ENCODE peak calls at places on chromosomes 16 and 17, in nine cellular contexts. R is OCI-LY7, N is tibial nerve, A is heart right ventricle, Z is lower lobe of right lung, M is AG04449, H is suprapubic skin, W is NB4, F is stomach. L is an unnamed sample.

GRCh38 chr16:90057738-90058173 is 19.4 kb downstream of the PRDM7 start:
- DNase-seq in R (no peak), N (no peak), A (no peak), Z (no peak), M (peak), H (peak), W (peak), F (no peak), L (no peak)

GRCh38 chr17:56653877-56654276 is 60.4 kb downstream of the NOG start:
- DNase-seq in R (peak), N (no peak), A (no peak), Z (no peak), M (no peak), H (no peak), W (peak), F (no peak), L (no peak)

GRCh38 chr16:24298539-24298938 is 42.4 kb downstream of the CACNG3 start:
- DNase-seq in R (no peak), N (no peak), A (no peak), Z (no peak), M (no peak), H (no peak), W (no peak), F (no peak), L (no peak)

GRCh38 chr16:88856122-88856827 is 472 bp downstream of the GALNS start:
- DNase-seq in R (peak), N (no peak), A (peak), Z (peak), M (no peak), H (no peak), W (no peak), F (no peak), L (no peak)

GRCh38 chr17:41322903-41323895 is 7.7 kb upstream of the KRTAP17-1 start:
- DNase-seq in R (no peak), N (no peak), A (no peak), Z (no peak), M (no peak), H (no peak), W (no peak), F (no peak), L (no peak)

GRCh38 chr16:88665148-88665547 is 2.3 kb upstream of the MVD start:
- DNase-seq in R (peak), N (no peak), A (no peak), Z (no peak), M (no peak), H (no peak), W (no peak), F (peak), L (no peak)

GRCh38 chr17:81125573-81126081 is 39.7 kb upstream of the PVALEF start:
- DNase-seq in R (no peak), N (no peak), A (no peak), Z (no peak), M (no peak), H (no peak), W (no peak), F (no peak), L (no peak)

GRCh38 chr16:63461248-63461841 is 1425.1 kb upstream of the CDH8 start:
- DNase-seq in R (peak), N (peak), A (no peak), Z (no peak), M (peak), H (no peak), W (peak), F (no peak), L (peak)

GRCh38 chr17:41624208-41625101 is at the start of gene KRT17:
- DNase-seq in R (no peak), N (no peak), A (no peak), Z (no peak), M (no peak), H (no peak), W (peak), F (no peak), L (no peak)

GRCh38 chr17:12402963-12403622 is 262.6 kb upstream of the MYOCD start:
- DNase-seq in R (no peak), N (no peak), A (no peak), Z (no peak), M (peak), H (no peak), W (no peak), F (no peak), L (peak)

GRCh38 chr16:14549789-14550153 is 80.3 kb downstream of the PARN start:
- DNase-seq in R (no peak), N (no peak), A (no peak), Z (no peak), M (no peak), H (no peak), W (no peak), F (peak), L (no peak)

GRCh38 chr16:31451681-31452351 is 7.5 kb upstream of the ARMC5 start:
- DNase-seq in R (peak), N (no peak), A (peak), Z (no peak), M (no peak), H (peak), W (peak), F (peak), L (no peak)

GRCh38 chr17:27985736-27986394 is 56.6 kb upstream of the NLK start:
- DNase-seq in R (no peak), N (no peak), A (no peak), Z (no peak), M (no peak), H (no peak), W (no peak), F (no peak), L (no peak)

GRCh38 chr16:2983706-2984136 is 3.5 kb upstream of the PKMYT1 start:
- DNase-seq in R (peak), N (peak), A (peak), Z (peak), M (no peak), H (peak), W (peak), F (peak), L (no peak)

GRCh38 chr17:82108038-82108998 is 10.3 kb upstream of the FASN start:
- DNase-seq in R (no peak), N (no peak), A (no peak), Z (no peak), M (no peak), H (no peak), W (no peak), F (no peak), L (no peak)

GRCh38 chr17:22171631-22172030 is 479.3 kb downstream of the KCNJ18 start:
- DNase-seq in R (no peak), N (no peak), A (no peak), Z (no peak), M (no peak), H (no peak), W (no peak), F (no peak), L (no peak)

GRCh38 chr16:75272097-75272548 is 20.7 kb upstream of the BCAR1 start:
- DNase-seq in R (no peak), N (no peak), A (no peak), Z (no peak), M (no peak), H (no peak), W (peak), F (no peak), L (no peak)

GRCh38 chr17:77147357-77147801 is 6.6 kb downstream of the SEC14L1 start:
- DNase-seq in R (peak), N (no peak), A (no peak), Z (no peak), M (no peak), H (no peak), W (no peak), F (no peak), L (no peak)

GRCh38 chr17:78144146-78144719 is 2.0 kb upstream of the C17orf99 start:
- DNase-seq in R (no peak), N (peak), A (peak), Z (peak), M (no peak), H (no peak), W (peak), F (peak), L (peak)

GRCh38 chr17:42387221-42387657 is 1.0 kb downstream of the STAT3 start:
- DNase-seq in R (no peak), N (no peak), A (no peak), Z (no peak), M (no peak), H (peak), W (peak), F (no peak), L (no peak)

GRCh38 chr16:88936913-88937666 is 39.9 kb downstream of the CBFA2T3 start:
- DNase-seq in R (no peak), N (no peak), A (peak), Z (no peak), M (no peak), H (no peak), W (no peak), F (no peak), L (no peak)

GRCh38 chr17:3747805-3748204 is 24.1 kb downstream of the HASPIN start:
- DNase-seq in R (no peak), N (no peak), A (no peak), Z (no peak), M (no peak), H (no peak), W (peak), F (no peak), L (no peak)

GRCh38 chr17:4721203-4722135 is 9.8 kb upstream of the MED11 start:
- DNase-seq in R (no peak), N (no peak), A (no peak), Z (peak), M (no peak), H (no peak), W (no peak), F (peak), L (no peak)

GRCh38 chr17:76881408-76881807 is 13.2 kb downstream of the MGAT5B start:
- DNase-seq in R (no peak), N (no peak), A (no peak), Z (no peak), M (no peak), H (no peak), W (no peak), F (no peak), L (no peak)

GRCh38 chr17:48003686-48004120 is 32.8 kb downstream of the CDK5RAP3 start:
- DNase-seq in R (no peak), N (no peak), A (no peak), Z (no peak), M (no peak), H (no peak), W (no peak), F (no peak), L (no peak)

GRCh38 chr16:72241930-72242329 is 70.0 kb upstream of the PMFBP1 start:
- DNase-seq in R (peak), N (peak), A (no peak), Z (no peak), M (no peak), H (no peak), W (peak), F (no peak), L (no peak)

GRCh38 chr17:59292174-59292523 is 39.3 kb upstream of the YPEL2 start:
- DNase-seq in R (no peak), N (no peak), A (no peak), Z (no peak), M (no peak), H (no peak), W (no peak), F (no peak), L (no peak)

GRCh38 chr17:33115957-33116680 is 124.5 kb downstream of the SPACA3 start:
- DNase-seq in R (no peak), N (no peak), A (no peak), Z (no peak), M (no peak), H (no peak), W (no peak), F (no peak), L (no peak)

GRCh38 chr16:66924527-66925321 is 611 bp downstream of the RRAD start:
- DNase-seq in R (no peak), N (no peak), A (peak), Z (peak), M (no peak), H (no peak), W (peak), F (peak), L (no peak)

GRCh38 chr17:64315032-64315490 is 52.0 kb upstream of the TEX2 start:
- DNase-seq in R (no peak), N (peak), A (peak), Z (peak), M (no peak), H (peak), W (no peak), F (peak), L (no peak)

GRCh38 chr16:89721644-89722391 is 481 bp downstream of the ZNF276 start:
- DNase-seq in R (peak), N (no peak), A (peak), Z (peak), M (no peak), H (no peak), W (peak), F (peak), L (no peak)

GRCh38 chr17:82793974-82794620 is 42.2 kb downstream of the TBCD start:
- DNase-seq in R (no peak), N (no peak), A (no peak), Z (no peak), M (no peak), H (no peak), W (no peak), F (no peak), L (no peak)

GRCh38 chr16:85446846-85447656 is 166.1 kb upstream of the GSE1 start:
- DNase-seq in R (peak), N (no peak), A (no peak), Z (no peak), M (no peak), H (no peak), W (no peak), F (peak), L (no peak)

GRCh38 chr16:85503642-85504224 is 109.4 kb upstream of the GSE1 start:
- DNase-seq in R (no peak), N (no peak), A (no peak), Z (no peak), M (no peak), H (no peak), W (no peak), F (no peak), L (no peak)

GRCh38 chr17:60560860-60561257 is 34.8 kb upstream of the APPBP2 start:
- DNase-seq in R (no peak), N (no peak), A (no peak), Z (no peak), M (no peak), H (no peak), W (no peak), F (no peak), L (no peak)

GRCh38 chr17:49997256-49997735 is 2.3 kb upstream of the DLX3 start:
- DNase-seq in R (no peak), N (no peak), A (no peak), Z (no peak), M (no peak), H (no peak), W (no peak), F (no peak), L (no peak)

GRCh38 chr17:62963296-62963695 is 2.7 kb upstream of the TANC2 start:
- DNase-seq in R (no peak), N (no peak), A (no peak), Z (no peak), M (no peak), H (no peak), W (no peak), F (no peak), L (no peak)

GRCh38 chr16:21283521-21284289 is 5.6 kb upstream of the CRYM start:
- DNase-seq in R (no peak), N (no peak), A (peak), Z (peak), M (no peak), H (no peak), W (peak), F (peak), L (no peak)
- H3K4me3 ChIP-seq in R (no peak), N (peak), A (peak), Z (peak), M (peak), H (peak), W (no peak), F (peak), L (peak)

GRCh38 chr16:57147381-57148191 is 38.3 kb downstream of the PSME3IP1 start:
- DNase-seq in R (peak), N (no peak), A (no peak), Z (no peak), M (no peak), H (no peak), W (peak), F (no peak), L (peak)

GRCh38 chr16:57145964-57146647 is 39.7 kb downstream of the PSME3IP1 start:
- DNase-seq in R (no peak), N (no peak), A (no peak), Z (no peak), M (no peak), H (peak), W (peak), F (no peak), L (no peak)

GRCh38 chr16:57148481-57148880 is 37.4 kb downstream of the PSME3IP1 start:
- DNase-seq in R (no peak), N (no peak), A (no peak), Z (no peak), M (no peak), H (no peak), W (no peak), F (no peak), L (no peak)

GRCh38 chr16:57145046-57145963 is 40.5 kb downstream of the PSME3IP1 start:
- DNase-seq in R (no peak), N (no peak), A (no peak), Z (no peak), M (no peak), H (peak), W (peak), F (no peak), L (no peak)

GRCh38 chr16:57146735-57147134 is 39.1 kb downstream of the PSME3IP1 start:
- DNase-seq in R (no peak), N (no peak), A (no peak), Z (no peak), M (no peak), H (peak), W (peak), F (no peak), L (no peak)
- TF ChIP-seq CTCF in R (peak), N (peak), A (no peak), Z (no peak), M (no peak), H (no peak), W (peak), F (no peak), L (peak)

DNA sequence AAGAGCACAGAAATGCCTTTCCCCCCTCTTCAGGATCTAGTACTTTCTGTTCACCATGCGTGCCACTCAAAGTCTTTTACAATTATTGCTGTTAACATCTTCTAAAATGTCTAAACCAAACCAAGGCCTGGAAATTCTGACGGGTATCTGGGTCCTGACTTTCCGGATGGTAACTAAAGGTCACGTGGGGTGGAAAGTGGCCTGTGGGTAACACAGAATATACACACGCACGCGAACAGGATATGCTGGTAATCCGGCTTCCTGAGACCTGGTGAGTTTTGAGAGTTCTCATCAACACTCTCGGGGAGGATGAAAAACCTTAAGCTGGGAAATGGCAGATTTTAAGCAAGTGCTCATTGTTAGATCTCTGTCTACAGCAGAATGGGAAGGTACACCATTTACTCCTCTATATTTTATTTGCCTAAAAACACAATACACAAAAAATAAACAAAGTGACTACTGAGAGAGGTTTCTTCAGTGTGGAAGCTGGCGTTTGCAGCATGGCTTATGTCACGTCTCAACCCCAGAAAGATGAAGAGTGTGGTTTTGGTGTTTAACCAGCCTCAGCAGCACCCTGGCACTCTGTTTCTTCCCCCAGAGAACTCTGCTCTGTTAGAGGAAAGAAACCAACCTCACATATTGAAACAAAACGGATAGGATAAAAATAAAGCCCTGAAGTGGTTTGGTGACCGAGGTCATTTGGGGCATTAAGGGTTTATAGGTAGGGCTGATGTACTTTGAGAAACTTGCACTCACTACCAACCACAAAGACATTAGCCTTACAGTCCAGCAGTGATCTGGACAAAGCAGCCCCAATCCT is 37.3 kb downstream of the SMG6 start:
- DNase-seq in R (no peak), N (no peak), A (no peak), Z (no peak), M (no peak), H (no peak), W (no peak), F (peak), L (no peak)
- H3K4me3 ChIP-seq in R (no peak), N (no peak), A (no peak), Z (no peak), M (no peak), H (no peak), W (no peak), F (no peak), L (no peak)

DNA sequence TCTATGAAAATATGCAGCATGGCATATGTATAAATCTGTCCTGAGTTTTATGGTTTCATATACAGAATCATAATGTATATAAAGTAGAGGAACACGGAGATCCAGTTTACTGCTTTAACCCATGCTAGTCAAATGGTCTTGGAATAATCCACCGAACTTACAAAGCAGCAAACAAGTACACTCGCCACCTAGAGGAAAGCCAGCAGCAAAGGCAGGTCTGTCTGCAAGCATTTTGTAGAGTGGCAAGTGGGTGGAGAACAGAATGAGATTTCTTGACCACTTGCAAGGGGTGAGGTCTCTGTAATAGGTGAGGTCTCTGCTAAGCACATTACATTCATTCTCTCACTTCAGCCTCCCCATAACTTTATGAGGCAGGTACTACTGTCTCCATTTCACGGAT is 308.3 kb downstream of the CA10 start:
- DNase-seq in R (no peak), N (no peak), A (no peak), Z (no peak), M (no peak), H (no peak), W (peak), F (no peak), L (no peak)
- TF ChIP-seq CTCF in R (peak), N (no peak), A (no peak), Z (no peak), M (no peak), H (no peak), W (peak), F (no peak), L (no peak)

DNA sequence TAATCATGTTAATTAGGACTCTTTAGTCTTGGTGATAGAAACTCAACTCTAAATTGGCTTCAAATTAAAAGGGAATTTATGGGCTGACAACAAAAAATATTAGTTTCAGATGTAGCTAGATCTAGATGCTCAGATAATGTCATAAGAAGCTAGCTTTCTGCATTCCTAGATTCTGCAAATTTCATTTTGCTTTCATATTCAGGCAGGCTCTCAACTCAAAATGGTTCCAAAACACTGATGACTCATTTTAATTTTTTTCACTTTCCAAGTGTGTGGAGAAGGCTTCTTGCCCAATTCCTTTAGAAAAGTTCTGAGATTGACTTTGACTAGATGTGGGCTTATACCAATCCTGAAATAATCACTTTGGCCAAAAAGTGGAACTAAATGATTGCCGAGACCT is 236.7 kb upstream of the GOT2 start:
- DNase-seq in R (no peak), N (no peak), A (no peak), Z (no peak), M (no peak), H (no peak), W (no peak), F (no peak), L (no peak)
- H3K4me3 ChIP-seq in R (no peak), N (no peak), A (no peak), Z (no peak), M (no peak), H (peak), W (no peak), F (no peak), L (no peak)

L was measured in AG09309.